ENCODE peak calls at places on chromosome 20, in eight cellular contexts. L is HCT116, I is dorsolateral prefrontal cortex, N is GM12864, B is cardiac fibroblast, K is fibroblast of pulmonary artery, M is IMR-90, P is kidney epithelial cell. U is an unnamed sample.

GRCh38 chr20:39289316-39289715 is 327.2 kb downstream of the DHX35 start:
- DNase-seq in L (no peak), I (no peak), N (no peak), B (no peak), K (no peak), M (no peak), P (no peak), U (no peak)

GRCh38 chr20:64069614-64070243 is 6.7 kb downstream of the TCEA2 start:
- DNase-seq in L (no peak), I (no peak), N (no peak), B (no peak), K (peak; percentile 28), M (no peak), P (no peak), U (no peak)

GRCh38 chr20:13101701-13102100 is 92.9 kb downstream of the SPTLC3 start:
- DNase-seq in L (no peak), I (no peak), N (no peak), B (peak; percentile 29), K (peak; percentile 19), M (peak; percentile 43), P (no peak), U (peak; percentile 25)

GRCh38 chr20:59749293-59749680 is 144.9 kb downstream of the PHACTR3 start:
- DNase-seq in L (no peak), I (no peak), N (no peak), B (peak; percentile 24), K (peak; percentile 16), M (peak; percentile 53), P (no peak), U (peak; percentile 91)

GRCh38 chr20:46713957-46714834 is 4.7 kb downstream of the SLC2A10 start:
- DNase-seq in L (no peak), I (no peak), N (no peak), B (no peak), K (no peak), M (no peak), P (no peak), U (no peak)

GRCh38 chr20:39282619-39283092 is 320.5 kb downstream of the DHX35 start:
- DNase-seq in L (no peak), I (no peak), N (no peak), B (no peak), K (no peak), M (no peak), P (no peak), U (no peak)

GRCh38 chr20:24492031-24492607 is 22.7 kb downstream of the SYNDIG1 start:
- DNase-seq in L (no peak), I (no peak), N (no peak), B (no peak), K (no peak), M (no peak), P (no peak), U (no peak)

GRCh38 chr20:17421493-17421892 is 109.7 kb downstream of the BFSP1 start:
- DNase-seq in L (no peak), I (no peak), N (no peak), B (no peak), K (no peak), M (no peak), P (no peak), U (no peak)

GRCh38 chr20:1895674-1896496 is 678 bp downstream of the SIRPA start:
- DNase-seq in L (no peak), I (no peak), N (no peak), B (no peak), K (no peak), M (no peak), P (no peak), U (peak; percentile 31)

GRCh38 chr20:32018269-32019155 is 8.3 kb downstream of the CCM2L start:
- DNase-seq in L (peak; percentile 81), I (no peak), N (no peak), B (no peak), K (no peak), M (no peak), P (no peak), U (no peak)

GRCh38 chr20:2285618-2286017 is 10.2 kb upstream of the TGM3 start:
- DNase-seq in L (no peak), I (no peak), N (no peak), B (no peak), K (no peak), M (no peak), P (no peak), U (no peak)

GRCh38 chr20:63652192-63652980 is 838 bp downstream of the STMN3 start:
- DNase-seq in L (no peak), I (no peak), N (no peak), B (peak; percentile 53), K (peak; percentile 32), M (no peak), P (no peak), U (no peak)

GRCh38 chr20:47228654-47229053 is 127.8 kb downstream of the ZMYND8 start:
- DNase-seq in L (no peak), I (no peak), N (no peak), B (no peak), K (no peak), M (no peak), P (no peak), U (no peak)

GRCh38 chr20:12557224-12557623 is 451.5 kb upstream of the SPTLC3 start:
- DNase-seq in L (no peak), I (no peak), N (no peak), B (no peak), K (no peak), M (no peak), P (no peak), U (no peak)

GRCh38 chr20:57094991-57095390 is 171.4 kb downstream of the BMP7 start:
- DNase-seq in L (no peak), I (no peak), N (no peak), B (no peak), K (no peak), M (no peak), P (no peak), U (no peak)

GRCh38 chr20:51985013-51985415 is 182.7 kb upstream of the SALL4 start:
- DNase-seq in L (peak; percentile 72), I (no peak), N (no peak), B (peak; percentile 97), K (peak; percentile 98), M (peak; percentile 96), P (peak; percentile 79), U (peak; percentile 99)

GRCh38 chr20:15205719-15206118 is 868.3 kb upstream of the FLRT3 start:
- DNase-seq in L (no peak), I (no peak), N (no peak), B (no peak), K (no peak), M (no peak), P (no peak), U (peak; percentile 3)

GRCh38 chr20:23126281-23127061 is 40.3 kb upstream of the CD93 start:
- DNase-seq in L (no peak), I (no peak), N (no peak), B (no peak), K (no peak), M (no peak), P (no peak), U (no peak)

GRCh38 chr20:53020376-53020775 is 48.2 kb downstream of the TSHZ2 start:
- DNase-seq in L (no peak), I (no peak), N (no peak), B (no peak), K (no peak), M (no peak), P (no peak), U (no peak)

DNA sequence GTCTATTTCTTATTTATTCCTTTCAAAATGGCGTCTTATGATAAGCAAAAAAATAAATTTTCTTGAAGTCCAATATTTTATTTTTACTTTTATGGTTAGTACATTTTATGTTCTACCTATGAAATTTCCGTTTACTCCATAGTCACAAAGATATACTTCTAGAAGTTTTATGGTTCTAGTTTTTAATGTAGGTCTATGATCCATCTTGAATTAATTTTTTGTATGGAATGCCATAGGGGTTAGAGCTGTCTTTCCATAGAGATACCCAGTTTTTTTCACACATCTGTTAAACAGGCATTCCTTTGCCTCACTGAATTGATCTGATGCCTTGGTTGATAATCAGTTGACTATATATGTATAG is 24.9 kb upstream of the ASIP start:
- DNase-seq in L (no peak), I (no peak), N (no peak), B (no peak), K (no peak), M (no peak), P (no peak), U (no peak)
- H3K4me3 ChIP-seq in L (peak overlapping the region; percentile 39), I (peak overlapping the region; percentile 56), N (no peak overlapping the region), B (no peak overlapping the region), K (peak overlapping the region; percentile 53), M (peak overlapping the region; percentile 94), P (peak overlapping the region; percentile 64), U (peak overlapping the region; percentile 73)

DNA sequence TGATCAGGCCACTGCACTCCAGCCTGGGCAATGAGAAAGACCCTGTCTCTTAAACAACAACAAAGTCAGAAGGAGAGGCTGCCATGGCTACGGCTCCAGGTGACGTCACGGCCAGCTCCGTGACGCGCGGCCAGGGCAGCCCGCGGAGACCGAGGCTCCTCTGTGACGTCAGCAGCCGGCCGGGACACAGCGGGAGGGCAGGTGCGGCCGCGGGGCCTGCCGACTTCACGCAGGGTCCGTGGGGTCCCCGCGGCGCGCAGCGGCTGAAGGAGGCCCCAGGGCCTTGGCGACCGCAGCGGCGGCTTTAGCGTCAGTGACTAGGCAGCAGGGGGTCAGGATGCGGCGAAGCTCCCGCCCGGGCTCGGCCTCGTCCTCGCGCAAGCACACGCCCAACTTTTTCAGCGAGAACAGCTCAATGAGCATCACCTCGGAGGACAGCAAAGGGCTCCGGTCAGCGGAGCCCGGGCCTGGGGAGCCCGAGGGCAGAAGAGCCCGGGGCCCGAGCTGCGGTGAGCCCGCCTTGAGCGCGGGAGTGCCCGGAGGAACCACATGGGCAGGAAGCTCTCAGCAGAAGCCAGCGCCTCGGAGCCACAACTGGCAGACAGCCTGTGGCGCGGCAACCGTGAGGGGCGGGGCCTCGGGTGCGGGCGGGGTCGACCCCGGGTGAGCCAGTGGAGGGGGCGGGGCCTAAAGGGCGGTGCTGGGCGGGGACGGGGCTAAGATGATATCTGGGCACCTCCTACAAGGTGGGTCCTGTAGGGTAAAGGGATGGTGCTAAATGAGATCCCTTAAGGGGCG is at the start of gene SPAG4:
- DNase-seq in L (no peak), I (peak; percentile 91), N (no peak), B (peak; percentile 85), K (peak; percentile 82), M (peak; percentile 78), P (no peak), U (no peak)
- TF ChIP-seq CTCF in L (no peak), I (no peak), N (no peak), B (no peak), K (no peak), M (no peak), P (no peak), U (no peak)

DNA sequence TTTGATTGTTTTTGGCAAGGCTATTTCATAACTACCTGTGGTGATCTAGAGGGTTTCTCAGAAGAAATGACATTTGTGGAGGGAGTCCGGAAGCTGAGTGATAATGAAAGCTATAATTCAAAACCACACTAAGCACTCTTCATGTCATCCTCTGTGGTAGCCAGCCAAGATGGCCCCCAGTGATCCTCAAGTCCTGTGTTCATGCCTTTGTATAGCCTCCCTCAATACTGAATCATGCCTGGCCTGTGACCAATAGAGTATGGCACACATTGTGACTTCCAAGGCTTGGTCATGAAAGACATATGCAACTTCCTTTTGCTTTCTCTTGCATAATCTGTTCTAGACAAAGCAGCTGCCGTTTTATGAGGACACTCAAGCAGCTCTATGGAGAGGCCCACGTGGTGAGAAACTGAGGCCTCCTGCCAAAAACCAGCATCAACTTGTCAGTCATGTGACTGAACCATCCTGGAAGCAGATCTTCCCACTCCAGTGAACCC is 12.8 kb upstream of the DNAAF9 start:
- DNase-seq in L (no peak), I (no peak), N (peak; percentile 73), B (peak; percentile 83), K (peak; percentile 95), M (peak; percentile 41), P (no peak), U (peak; percentile 87)
- H3K4me3 ChIP-seq in L (no peak overlapping the region), I (no peak overlapping the region), N (no peak overlapping the region), B (no peak overlapping the region), K (no peak overlapping the region), M (no peak overlapping the region), P (no peak overlapping the region), U (no peak overlapping the region)

GRCh38 chr20:19662638-19662995 is 95.4 kb upstream of the RIN2 start:
- DNase-seq in L (no peak), I (no peak), N (no peak), B (no peak), K (no peak), M (no peak), P (no peak), U (no peak)
- TF ChIP-seq CTCF in L (no peak), I (no peak), N (no peak), B (no peak), K (no peak), M (no peak), P (no peak), U (no peak)

U was measured in AG10803.